ENCODE peak calls at places on chromosome 10, in five cellular contexts. One of them, this sample, is unnamed.

GRCh38 chr10:59823111-59823510 is 69.9 kb upstream of the MRLN start:
- DNase-seq in PC-3: no peak
- DNase-seq in HFFc6: no peak
- DNase-seq in natural killer cell: no peak
- DNase-seq in endothelial cell of umbilical vein: no peak
- DNase-seq in this sample: no peak

GRCh38 chr10:80356563-80356999 is at the start of the genes DYDC1 and DYDC2:
- DNase-seq in endothelial cell of umbilical vein: no peak
- DNase-seq in HFFc6: no peak
- DNase-seq in natural killer cell: peak; percentile 15
- DNase-seq in PC-3: no peak
- DNase-seq in this sample: peak; percentile 94

GRCh38 chr10:77702166-77702565 is 64.6 kb upstream of the KCNMA1 start:
- DNase-seq in HFFc6: peak; percentile 82
- DNase-seq in PC-3: peak; percentile 100
- DNase-seq in endothelial cell of umbilical vein: peak; percentile 15
- DNase-seq in natural killer cell: no peak
- DNase-seq in this sample: no peak

GRCh38 chr10:11678074-11678793 is 63.9 kb upstream of the ECHDC3 start:
- DNase-seq in PC-3: no peak
- DNase-seq in natural killer cell: no peak
- DNase-seq in HFFc6: peak; percentile 16
- DNase-seq in endothelial cell of umbilical vein: no peak
- DNase-seq in this sample: no peak

GRCh38 chr10:84329094-84329611 is 764 bp downstream of the CCSER2 start:
- DNase-seq in natural killer cell: peak; percentile 37
- DNase-seq in endothelial cell of umbilical vein: peak; percentile 62
- DNase-seq in PC-3: peak; percentile 35
- DNase-seq in HFFc6: peak; percentile 36
- DNase-seq in this sample: peak; percentile 50

GRCh38 chr10:121188005-121188404 is 336.8 kb downstream of the WDR11 start:
- DNase-seq in PC-3: no peak
- DNase-seq in endothelial cell of umbilical vein: no peak
- DNase-seq in natural killer cell: no peak
- DNase-seq in HFFc6: no peak
- DNase-seq in this sample: no peak

GRCh38 chr10:31927597-31928530 is 767 bp downstream of the ARHGAP12 start:
- DNase-seq in endothelial cell of umbilical vein: peak; percentile 69
- DNase-seq in PC-3: peak; percentile 45
- DNase-seq in natural killer cell: peak; percentile 46
- DNase-seq in HFFc6: peak; percentile 43
- DNase-seq in this sample: peak; percentile 75

GRCh38 chr10:88810196-88810961 is 7.8 kb downstream of the LIPM start:
- DNase-seq in HFFc6: peak; percentile 63
- DNase-seq in endothelial cell of umbilical vein: peak; percentile 64
- DNase-seq in natural killer cell: no peak
- DNase-seq in PC-3: peak; percentile 79
- DNase-seq in this sample: peak; percentile 38

GRCh38 chr10:44893604-44894468 is 17.3 kb upstream of the TMEM72 start:
- DNase-seq in natural killer cell: no peak
- DNase-seq in PC-3: no peak
- DNase-seq in endothelial cell of umbilical vein: no peak
- DNase-seq in HFFc6: no peak
- DNase-seq in this sample: no peak

GRCh38 chr10:32207544-32207943 is 139.4 kb downstream of the EPC1 start:
- DNase-seq in endothelial cell of umbilical vein: peak; percentile 73
- DNase-seq in HFFc6: peak; percentile 28
- DNase-seq in PC-3: peak; percentile 63
- DNase-seq in natural killer cell: peak; percentile 24
- DNase-seq in this sample: peak; percentile 54

GRCh38 chr10:60958892-60959601 is 15.1 kb upstream of the RHOBTB1 start:
- DNase-seq in endothelial cell of umbilical vein: no peak
- DNase-seq in natural killer cell: no peak
- DNase-seq in HFFc6: peak; percentile 45
- DNase-seq in PC-3: peak; percentile 37
- DNase-seq in this sample: no peak

GRCh38 chr10:7121154-7121797 is 289.6 kb downstream of the SFMBT2 start:
- DNase-seq in natural killer cell: peak; percentile 63
- DNase-seq in PC-3: peak; percentile 51
- DNase-seq in endothelial cell of umbilical vein: peak; percentile 25
- DNase-seq in HFFc6: no peak
- DNase-seq in this sample: peak; percentile 68

GRCh38 chr10:55410415-55410885 is 609.4 kb upstream of the PCDH15 start:
- DNase-seq in HFFc6: no peak
- DNase-seq in natural killer cell: no peak
- DNase-seq in endothelial cell of umbilical vein: peak; percentile 91
- DNase-seq in PC-3: peak; percentile 25
- DNase-seq in this sample: peak; percentile 44

GRCh38 chr10:90884414-90884813 is 12.6 kb downstream of the RPP30 start:
- DNase-seq in endothelial cell of umbilical vein: no peak
- DNase-seq in natural killer cell: no peak
- DNase-seq in HFFc6: peak; percentile 57
- DNase-seq in PC-3: peak; percentile 46
- DNase-seq in this sample: no peak

GRCh38 chr10:73789659-73790055 is 4.3 kb downstream of the ZSWIM8 start:
- DNase-seq in endothelial cell of umbilical vein: no peak
- DNase-seq in HFFc6: no peak
- DNase-seq in PC-3: no peak
- DNase-seq in natural killer cell: no peak
- DNase-seq in this sample: no peak

GRCh38 chr10:986137-986825 is 2.0 kb upstream of the GTPBP4 start:
- DNase-seq in PC-3: peak; percentile 57
- DNase-seq in natural killer cell: no peak
- DNase-seq in endothelial cell of umbilical vein: no peak
- DNase-seq in HFFc6: peak; percentile 56
- DNase-seq in this sample: no peak

GRCh38 chr10:6365384-6365783 is 162.7 kb downstream of the PFKFB3 start:
- DNase-seq in natural killer cell: no peak
- DNase-seq in endothelial cell of umbilical vein: no peak
- DNase-seq in HFFc6: no peak
- DNase-seq in PC-3: no peak
- DNase-seq in this sample: no peak

GRCh38 chr10:116553378-116553980 is 7.7 kb downstream of the PNLIP start:
- DNase-seq in endothelial cell of umbilical vein: no peak
- DNase-seq in PC-3: peak; percentile 29
- DNase-seq in HFFc6: no peak
- DNase-seq in natural killer cell: no peak
- DNase-seq in this sample: no peak

GRCh38 chr10:123298583-123298982 is 144.4 kb downstream of the BUB3 start:
- DNase-seq in endothelial cell of umbilical vein: no peak
- DNase-seq in natural killer cell: no peak
- DNase-seq in PC-3: no peak
- DNase-seq in HFFc6: no peak
- DNase-seq in this sample: no peak

GRCh38 chr10:116162851-116163250 is 110.2 kb downstream of the GFRA1 start:
- DNase-seq in PC-3: no peak
- DNase-seq in natural killer cell: no peak
- DNase-seq in HFFc6: no peak
- DNase-seq in endothelial cell of umbilical vein: no peak
- DNase-seq in this sample: no peak

GRCh38 chr10:91617073-91617580 is 15.7 kb downstream of the PPP1R3C start:
- DNase-seq in PC-3: peak; percentile 83
- DNase-seq in HFFc6: peak; percentile 81
- DNase-seq in endothelial cell of umbilical vein: peak; percentile 43
- DNase-seq in natural killer cell: no peak
- DNase-seq in this sample: no peak

GRCh38 chr10:110501142-110501937 is 3.6 kb downstream of the DUSP5 start:
- DNase-seq in HFFc6: peak; percentile 93
- DNase-seq in natural killer cell: peak; percentile 33
- DNase-seq in PC-3: peak; percentile 89
- DNase-seq in endothelial cell of umbilical vein: peak; percentile 92
- DNase-seq in this sample: peak; percentile 87

GRCh38 chr10:22615819-22616499 is 98.4 kb downstream of the PIP4K2A start:
- DNase-seq in natural killer cell: no peak
- DNase-seq in HFFc6: no peak
- DNase-seq in PC-3: peak; percentile 82
- DNase-seq in endothelial cell of umbilical vein: no peak
- DNase-seq in this sample: no peak

GRCh38 chr10:48693206-48693605 is 8.5 kb downstream of the WDFY4 start:
- DNase-seq in endothelial cell of umbilical vein: no peak
- DNase-seq in HFFc6: no peak
- DNase-seq in PC-3: no peak
- DNase-seq in natural killer cell: no peak
- DNase-seq in this sample: no peak

GRCh38 chr10:133325761-133326463 is 10.8 kb downstream of the CALY start:
- DNase-seq in endothelial cell of umbilical vein: no peak
- DNase-seq in HFFc6: no peak
- DNase-seq in natural killer cell: no peak
- DNase-seq in PC-3: no peak
- DNase-seq in this sample: no peak

GRCh38 chr10:133326745-133327650 is 9.7 kb downstream of the CALY start:
- DNase-seq in PC-3: peak; percentile 53
- DNase-seq in natural killer cell: no peak
- DNase-seq in HFFc6: no peak
- DNase-seq in endothelial cell of umbilical vein: no peak
- DNase-seq in this sample: no peak

GRCh38 chr10:133328358-133329343 is 8.0 kb downstream of the CALY start:
- DNase-seq in HFFc6: no peak
- DNase-seq in natural killer cell: no peak
- DNase-seq in PC-3: no peak
- DNase-seq in endothelial cell of umbilical vein: no peak
- DNase-seq in this sample: no peak

GRCh38 chr10:133329401-133330202 is 7.1 kb downstream of the CALY start:
- DNase-seq in HFFc6: peak; percentile 71
- DNase-seq in natural killer cell: peak; percentile 82
- DNase-seq in PC-3: peak; percentile 87
- DNase-seq in endothelial cell of umbilical vein: peak; percentile 77
- DNase-seq in this sample: peak; percentile 87

GRCh38 chr10:133327651-133328357 is 8.9 kb downstream of the CALY start:
- DNase-seq in endothelial cell of umbilical vein: no peak
- DNase-seq in HFFc6: no peak
- DNase-seq in natural killer cell: no peak
- DNase-seq in PC-3: peak; percentile 13
- DNase-seq in this sample: no peak
- TF ChIP-seq CTCF in endothelial cell of umbilical vein: no peak
- TF ChIP-seq CTCF in HFFc6: no peak
- TF ChIP-seq CTCF in natural killer cell: no peak
- TF ChIP-seq CTCF in PC-3: peak; percentile 35
- TF ChIP-seq CTCF in this sample: no peak

DNA sequence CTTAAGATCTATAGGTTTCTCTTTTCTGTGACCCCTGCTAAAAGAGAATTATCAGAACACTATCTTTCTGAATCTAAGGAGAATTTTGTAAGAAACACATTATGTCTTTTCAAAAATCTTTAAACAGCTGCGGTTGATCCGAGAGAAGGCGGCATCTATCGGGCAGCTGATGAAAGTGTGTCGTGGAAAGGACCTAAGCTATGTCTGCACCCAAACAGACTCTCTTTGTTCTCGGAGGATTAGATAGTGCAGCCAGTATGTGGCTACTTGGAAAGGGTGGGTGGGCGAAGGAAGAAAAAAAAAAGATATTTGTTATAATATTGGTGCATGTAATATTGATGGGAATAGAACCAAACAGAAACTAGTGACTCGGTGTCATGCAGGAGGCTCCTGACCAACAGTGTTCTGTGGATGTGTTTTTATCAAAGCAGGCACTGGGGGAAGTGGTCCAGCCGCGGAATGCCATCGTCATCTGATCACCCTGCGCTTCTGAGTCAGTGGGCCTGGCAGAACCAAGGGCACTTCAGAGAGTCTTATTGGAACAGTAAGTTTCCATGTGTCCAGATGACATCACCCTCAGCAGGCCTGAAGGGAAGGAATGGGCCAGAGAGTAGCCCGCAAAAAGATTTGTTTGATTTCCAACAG is 509.7 kb upstream of the AKR1E2 start:
- DNase-seq in natural killer cell: no peak
- DNase-seq in PC-3: no peak
- DNase-seq in HFFc6: peak; percentile 23
- DNase-seq in endothelial cell of umbilical vein: no peak
- DNase-seq in this sample: no peak
- TF ChIP-seq CTCF in natural killer cell: no peak
- TF ChIP-seq CTCF in PC-3: no peak
- TF ChIP-seq CTCF in HFFc6: no peak
- TF ChIP-seq CTCF in endothelial cell of umbilical vein: no peak
- TF ChIP-seq CTCF in this sample: no peak

DNA sequence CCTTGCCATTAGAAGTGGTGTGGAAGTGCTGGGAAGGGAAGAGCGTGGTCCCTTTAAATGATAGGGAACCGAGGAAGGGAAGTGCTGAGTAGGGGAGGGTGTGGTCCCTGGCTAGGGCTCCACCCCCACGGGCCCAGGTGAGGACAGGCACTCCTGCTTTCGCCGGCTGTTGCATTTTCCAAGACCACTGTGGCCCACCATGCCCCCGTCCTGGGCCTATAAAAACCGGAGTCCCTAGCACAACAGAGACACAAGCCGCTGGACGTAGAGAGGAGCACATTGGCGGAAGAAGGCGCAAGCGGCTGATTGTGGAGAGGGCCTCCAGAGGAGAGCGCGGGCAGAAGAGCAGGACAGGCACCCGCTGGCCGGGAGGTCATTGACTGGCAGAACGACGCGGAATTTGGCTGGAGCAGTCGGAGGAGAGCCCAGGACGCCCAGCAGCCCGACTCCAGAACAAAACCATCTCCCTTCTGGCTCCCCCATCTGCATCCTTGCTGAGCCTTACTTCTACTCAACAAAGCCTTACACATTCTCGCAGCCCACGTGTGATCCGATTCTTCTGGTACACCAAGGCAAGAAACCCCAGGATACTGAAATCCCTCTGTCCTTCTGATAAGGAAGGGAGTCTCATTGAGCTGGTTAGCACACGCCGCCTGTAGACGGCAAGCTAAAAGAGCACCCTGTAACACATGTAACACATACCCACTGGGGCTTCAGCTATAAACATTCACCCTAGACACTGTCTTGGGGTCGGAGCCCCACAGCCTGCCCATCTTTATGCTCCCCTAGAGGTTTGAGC is 146.2 kb upstream of the LYZL1 start:
- DNase-seq in endothelial cell of umbilical vein: no peak
- DNase-seq in HFFc6: no peak
- DNase-seq in natural killer cell: no peak
- DNase-seq in PC-3: no peak
- DNase-seq in this sample: peak; percentile 86
- TF ChIP-seq CTCF in endothelial cell of umbilical vein: no peak
- TF ChIP-seq CTCF in HFFc6: no peak
- TF ChIP-seq CTCF in natural killer cell: no peak
- TF ChIP-seq CTCF in PC-3: no peak
- TF ChIP-seq CTCF in this sample: peak; percentile 56

DNA sequence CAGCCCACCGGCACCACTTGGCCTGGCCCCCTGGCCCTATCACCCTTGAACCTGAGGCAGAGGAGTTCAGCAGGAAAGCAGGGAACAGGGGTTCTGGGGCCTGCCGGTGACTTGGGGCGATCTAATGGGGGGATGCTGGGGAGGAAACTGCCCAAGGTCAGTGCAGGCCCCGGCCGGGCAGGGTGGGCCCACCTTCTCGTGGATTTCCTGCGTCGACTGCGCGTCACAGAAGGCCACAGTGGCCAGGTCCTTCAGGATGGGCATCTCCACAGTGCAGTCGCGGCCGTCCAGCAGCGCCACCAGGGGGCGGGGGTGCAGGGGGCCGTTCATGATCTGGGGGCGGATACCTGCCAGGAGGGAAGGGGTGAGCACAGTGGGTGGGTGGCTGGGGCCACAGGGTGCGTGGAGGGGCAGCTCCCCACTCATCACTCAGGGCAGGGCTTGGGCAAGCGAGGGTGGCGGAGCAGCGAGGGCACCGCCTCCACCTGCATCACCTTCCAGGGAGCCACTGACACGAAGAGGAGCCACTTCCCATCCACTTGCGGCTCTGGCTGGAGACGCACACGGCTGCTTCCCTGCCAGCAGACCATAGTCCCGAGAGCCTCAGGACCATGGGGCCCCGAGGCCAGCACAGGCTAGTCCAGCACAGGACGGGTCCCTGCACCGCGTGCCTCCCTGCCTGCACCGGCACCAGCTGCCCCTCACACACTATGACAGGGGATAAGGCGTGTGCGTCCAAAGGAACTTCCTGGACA is 61.4 kb downstream of the ZRANB1 start:
- DNase-seq in HFFc6: no peak
- DNase-seq in PC-3: no peak
- DNase-seq in endothelial cell of umbilical vein: no peak
- DNase-seq in natural killer cell: peak; percentile 11
- DNase-seq in this sample: no peak
- TF ChIP-seq CTCF in HFFc6: peak; percentile 57
- TF ChIP-seq CTCF in PC-3: no peak
- TF ChIP-seq CTCF in endothelial cell of umbilical vein: no peak
- TF ChIP-seq CTCF in natural killer cell: no peak
- TF ChIP-seq CTCF in this sample: peak; percentile 38